ENCODE peak calls at places on chromosomes 12 and 14, in five cellular contexts. I, E, G, O and H are unnamed samples.
A peak's percentile ranks its signal among the peaks of the same experiment; 100 is the strongest.

GRCh38 chr14:59195898-59196297 is 7.4 kb downstream of the DAAM1 start:
- DNase-seq in G (no peak), O (no peak), I (no peak), E (no peak), H (no peak)

GRCh38 chr12:13102481-13103195 is 829 bp downstream of the GSG1 start:
- DNase-seq in E (no peak), O (no peak), I (peak; percentile 63), G (no peak), H (no peak)

GRCh38 chr12:6961695-6962284 is 8.7 kb downstream of the PHB2 start:
- DNase-seq in G (peak; percentile 68), E (peak; percentile 67), I (no peak), O (peak; percentile 89), H (peak; percentile 59)

GRCh38 chr14:76011959-76012802 is 26.6 kb downstream of the IFT43 start:
- DNase-seq in I (no peak), E (no peak), G (peak; percentile 50), O (no peak), H (no peak)

GRCh38 chr12:14417717-14418116 is 52.2 kb downstream of the ATF7IP start:
- DNase-seq in O (peak; percentile 55), G (peak; percentile 29), I (peak; percentile 68), E (peak; percentile 71), H (peak; percentile 61)

GRCh38 chr14:20440882-20441281 is 4.9 kb upstream of the KLHL33 start:
- DNase-seq in O (no peak), E (no peak), I (no peak), G (no peak), H (no peak)

GRCh38 chr12:105960319-105961076 is 178.3 kb downstream of the NUAK1 start:
- DNase-seq in I (peak; percentile 45), E (peak; percentile 14), O (peak; percentile 89), G (no peak), H (no peak)

GRCh38 chr12:77696183-77696582 is 134.5 kb upstream of the NAV3 start:
- DNase-seq in E (no peak), G (no peak), I (no peak), O (no peak), H (no peak)

GRCh38 chr12:126895946-126896520 is 1370.9 kb upstream of the TMEM132C start:
- DNase-seq in G (no peak), O (peak; percentile 5), E (no peak), I (no peak), H (no peak)

GRCh38 chr12:49929581-49929980 is 21.0 kb upstream of the AQP2 start:
- DNase-seq in O (no peak), E (no peak), I (no peak), G (no peak), H (no peak)

GRCh38 chr12:124203176-124203575 is 91.7 kb upstream of the RFLNA start:
- DNase-seq in G (no peak), O (no peak), I (no peak), E (no peak), H (no peak)

GRCh38 chr12:99154264-99154982 is 493.1 kb upstream of the GARIN6 start:
- DNase-seq in G (peak; percentile 24), I (no peak), O (no peak), E (no peak), H (peak; percentile 20)

GRCh38 chr12:129641916-129642315 is 261.9 kb downstream of the TMEM132D start:
- DNase-seq in E (no peak), I (no peak), O (no peak), G (no peak), H (no peak)

GRCh38 chr12:116508145-116509121 is 50.7 kb upstream of the MAP1LC3B2 start:
- DNase-seq in E (no peak), I (no peak), G (peak; percentile 68), O (peak; percentile 53), H (peak; percentile 56)

GRCh38 chr14:90644882-90645281 is 171.3 kb downstream of the TTC7B start:
- DNase-seq in I (no peak), E (no peak), O (no peak), G (peak; percentile 52), H (no peak)

GRCh38 chr12:47017901-47018479 is 61.4 kb upstream of the PCED1B start:
- DNase-seq in O (peak; percentile 85), G (no peak), I (no peak), E (no peak), H (no peak)

GRCh38 chr12:40034156-40034555 is 71.7 kb downstream of the SLC2A13 start:
- DNase-seq in E (no peak), O (no peak), G (no peak), I (no peak), H (no peak)

GRCh38 chr12:64450711-64451486 is 1.0 kb upstream of the TBK1 start:
- DNase-seq in G (no peak), O (no peak), I (no peak), E (no peak), H (no peak)

GRCh38 chr12:59230334-59230733 is 310.0 kb upstream of the LRIG3 start:
- DNase-seq in O (no peak), E (no peak), G (no peak), I (no peak), H (no peak)

GRCh38 chr12:111031956-111032919 is 111.9 kb upstream of the MYL2 start:
- DNase-seq in G (no peak), I (no peak), E (no peak), O (no peak), H (no peak)

GRCh38 chr14:68794856-68795601 is 2.2 kb upstream of the ZFP36L1 start:
- DNase-seq in O (peak; percentile 74), G (no peak), I (peak; percentile 90), E (peak; percentile 68), H (no peak)

GRCh38 chr12:28290262-28290661 is 100.0 kb downstream of the CCDC91 start:
- DNase-seq in E (no peak), O (peak; percentile 3), G (no peak), I (no peak), H (no peak)

GRCh38 chr12:28292699-28293098 is 102.4 kb downstream of the CCDC91 start:
- DNase-seq in I (no peak), G (no peak), E (no peak), O (no peak), H (no peak)

GRCh38 chr12:28296287-28296686 is 106.0 kb downstream of the CCDC91 start:
- DNase-seq in E (no peak), I (no peak), G (no peak), O (no peak), H (no peak)

DNA sequence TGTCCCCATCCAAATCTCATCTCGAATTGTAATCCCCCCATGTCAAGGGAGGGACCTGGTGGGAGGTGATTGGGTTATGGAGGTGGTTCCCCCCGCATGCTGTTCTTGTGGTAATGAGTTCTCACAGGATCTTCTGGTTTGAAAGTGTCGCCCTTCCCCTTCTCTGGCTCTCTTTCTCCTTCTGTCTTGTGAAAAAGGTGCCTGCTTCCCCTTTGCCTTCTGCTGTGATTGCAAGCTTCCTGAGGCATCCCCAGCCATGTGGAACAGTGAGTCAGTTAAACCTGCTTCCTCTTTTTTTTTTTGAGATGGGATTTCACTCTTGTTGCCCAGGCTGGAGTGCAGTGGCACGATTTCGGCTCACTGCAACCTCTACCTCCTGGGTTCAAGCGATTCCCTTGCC is 104.0 kb downstream of the CCDC91 start:
- DNase-seq in G (no peak), O (no peak), E (no peak), I (no peak), H (no peak)
- TF ChIP-seq CTCF in G (no peak), O (no peak), E (no peak), I (no peak), H (no peak)

DNA sequence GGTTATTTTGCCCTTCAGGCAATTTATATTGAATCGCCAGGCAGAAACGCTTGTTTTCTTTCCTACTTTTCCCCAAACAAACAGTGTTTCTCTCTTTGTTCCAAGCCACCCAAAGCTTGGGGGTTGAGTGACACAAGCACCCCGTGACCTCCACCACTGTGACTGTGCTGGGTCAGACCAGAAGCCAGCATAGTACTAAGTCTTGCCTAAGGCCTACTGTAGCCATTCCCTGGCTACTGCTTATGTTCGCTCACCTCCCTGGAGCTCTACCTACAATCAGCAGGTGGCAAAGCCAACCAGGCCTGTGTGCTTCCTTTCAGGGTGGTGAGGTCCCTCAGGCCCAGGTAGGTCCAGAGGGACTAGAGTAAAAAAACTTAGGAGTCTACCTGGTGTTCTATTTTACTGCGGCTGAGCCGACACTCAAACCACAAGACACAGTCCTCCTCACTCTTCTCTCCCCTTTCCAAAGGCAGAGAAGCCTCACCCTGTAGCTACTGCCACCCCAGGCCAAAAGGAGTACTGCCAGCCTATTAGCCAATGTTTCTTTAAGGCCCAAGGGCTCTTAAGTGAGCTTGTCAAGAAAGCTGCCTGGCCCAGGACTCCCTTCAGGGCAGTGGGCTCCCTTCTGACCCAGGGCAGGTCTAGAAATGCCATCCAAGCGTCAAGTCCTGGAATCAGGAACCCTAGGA is 411.8 kb upstream of the MIS18BP1 start:
- DNase-seq in G (no peak), E (no peak), I (no peak), O (peak; percentile 9), H (no peak)
- TF ChIP-seq CTCF in G (no peak), E (no peak), I (no peak), O (no peak), H (peak; percentile 36)

DNA sequence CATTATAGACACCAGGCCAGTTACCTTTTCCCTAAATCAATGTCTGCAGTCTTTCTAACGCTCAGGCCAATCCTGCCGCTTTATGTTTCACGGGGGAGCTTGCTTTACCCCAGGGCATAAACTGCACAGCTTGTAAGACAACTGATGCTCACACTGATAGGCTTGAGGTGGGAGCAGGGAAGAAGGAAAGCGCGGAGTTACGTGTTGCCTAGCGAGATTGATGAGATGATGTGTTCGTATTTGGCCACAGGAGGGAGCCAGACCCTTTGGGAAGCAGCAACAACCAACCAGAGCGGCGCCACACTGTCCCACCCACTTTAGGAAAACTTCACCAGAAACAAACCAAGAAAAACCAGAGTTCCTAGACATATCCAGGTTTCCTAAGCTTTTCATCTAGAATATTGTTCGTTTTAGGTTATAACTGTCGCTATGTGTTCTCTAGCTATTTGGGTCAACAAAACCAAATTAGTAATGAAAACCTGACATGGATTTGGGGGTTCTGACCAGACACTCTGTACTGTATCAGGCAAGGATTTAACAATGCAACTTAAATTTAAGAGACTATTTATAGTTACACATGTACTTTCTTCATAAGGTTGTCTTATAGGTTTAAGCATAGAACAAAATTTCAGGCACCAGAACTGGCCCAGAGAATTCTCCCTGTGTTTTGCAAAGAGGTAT is 2.4 kb downstream of the IL26 start:
- DNase-seq in I (peak; percentile 47), E (peak; percentile 85), O (peak; percentile 87), G (peak; percentile 80), H (peak; percentile 74)
- TF ChIP-seq CTCF in I (peak; percentile 80), E (peak; percentile 62), O (peak; percentile 91), G (peak; percentile 86), H (peak; percentile 90)

DNA sequence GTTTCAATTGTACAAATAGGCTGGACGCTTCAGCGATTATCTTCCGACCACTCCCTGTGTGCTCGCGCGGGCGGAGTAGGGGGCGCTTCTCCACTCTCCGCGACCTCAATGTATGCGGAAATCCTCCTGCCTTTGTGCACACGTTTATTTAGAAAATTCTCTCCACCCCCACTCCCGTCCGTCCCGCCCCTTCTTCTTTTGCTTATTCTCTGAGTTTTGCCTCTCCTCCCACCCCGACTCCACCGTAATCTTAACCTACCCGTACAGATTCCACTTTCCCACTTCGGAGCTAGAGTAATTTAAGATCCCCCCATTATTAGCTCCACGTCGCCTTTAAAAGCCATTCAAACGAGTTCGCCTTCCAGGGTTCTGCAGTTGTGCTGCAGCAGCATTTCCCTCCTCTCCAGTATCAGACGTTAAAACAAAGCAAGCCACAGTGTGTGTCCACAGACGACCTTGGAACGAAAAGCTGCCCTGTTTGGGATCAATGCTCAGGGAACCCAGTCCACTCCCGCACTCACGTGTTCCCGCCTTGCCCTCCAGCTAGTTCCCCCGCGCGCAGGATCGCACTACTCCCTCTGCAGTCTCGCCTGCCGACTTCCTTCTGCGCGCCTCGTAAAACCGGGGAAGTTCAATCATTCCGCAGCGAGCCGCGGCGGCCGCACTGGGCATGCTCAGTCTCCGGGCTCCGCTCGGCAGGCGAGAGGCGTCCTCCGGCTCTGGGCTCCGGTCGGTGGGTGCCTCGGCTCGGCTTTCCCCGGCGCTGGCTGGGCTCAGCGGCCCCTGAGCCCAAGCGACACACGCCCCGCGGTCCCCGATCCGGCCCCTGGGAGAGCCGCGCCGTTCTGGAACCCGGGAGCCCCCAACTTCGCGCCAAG is at the start of gene ANO6:
- DNase-seq in I (no peak), O (peak; percentile 93), G (peak; percentile 84), E (peak; percentile 85), H (peak; percentile 79)
- TF ChIP-seq CTCF in I (peak; percentile 61), O (peak; percentile 54), G (peak; percentile 29), E (no peak), H (peak; percentile 50)